ENCODE peak calls at places on chromosome 21, in four cellular contexts. B is AG10803, L is HL-60, U is fibroblast of lung. K is an unnamed sample.
A peak's percentile ranks its signal among the peaks of the same experiment; 100 is the strongest.

GRCh38 chr21:42829954-42830353 is 49.4 kb downstream of the WDR4 start:
- DNase-seq in B (no peak), L (no peak), U (no peak), K (no peak)

GRCh38 chr21:31276663-31277062 is 67.4 kb downstream of the TIAM1 start:
- DNase-seq in B (no peak), L (no peak), U (no peak), K (no peak)

GRCh38 chr21:15058718-15059316 is 6.0 kb downstream of the NRIP1 start:
- DNase-seq in B (peak; percentile 50), L (no peak), U (peak; percentile 49), K (no peak)

GRCh38 chr21:42652527-42653491 is 612 bp upstream of the PDE9A start:
- DNase-seq in B (peak; percentile 4), L (no peak), U (peak; percentile 39), K (no peak)

GRCh38 chr21:31557421-31557955 is 102.0 kb upstream of the SOD1 start:
- DNase-seq in B (no peak), L (no peak), U (no peak), K (no peak)

GRCh38 chr21:32770514-32771133 is 931 bp downstream of the PAXBP1 start:
- DNase-seq in B (peak; percentile 17), L (no peak), U (no peak), K (no peak)

GRCh38 chr21:46439906-46440305 is 18.8 kb upstream of the DIP2A start:
- DNase-seq in B (no peak), L (no peak), U (no peak), K (no peak)

GRCh38 chr21:25400427-25400826 is 206.9 kb downstream of the MRPL39 start:
- DNase-seq in B (no peak), L (no peak), U (no peak), K (no peak)

DNA sequence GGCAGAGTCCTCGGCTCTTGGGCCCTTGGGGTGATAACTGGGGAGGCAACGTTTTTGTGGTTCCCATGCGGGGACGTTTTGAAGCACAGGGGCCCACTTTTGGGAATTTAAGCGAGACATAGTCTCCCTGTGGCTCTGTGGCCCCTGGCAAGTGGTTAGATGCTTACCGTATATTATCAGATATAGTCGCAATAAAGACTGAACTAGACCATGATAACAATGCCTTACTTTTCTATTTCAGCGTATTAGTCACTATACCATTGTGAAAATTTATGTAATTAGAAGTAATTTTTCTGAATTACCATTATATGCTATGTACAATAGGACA is 538 bp upstream of the RCAN1 start:
- DNase-seq in B (no peak), L (no peak), U (no peak), K (no peak)
- H3K4me3 ChIP-seq in B (peak overlapping the region; percentile 68), L (peak overlapping the region; percentile 77), U (peak overlapping the region; percentile 72), K (peak overlapping the region; percentile 67)

DNA sequence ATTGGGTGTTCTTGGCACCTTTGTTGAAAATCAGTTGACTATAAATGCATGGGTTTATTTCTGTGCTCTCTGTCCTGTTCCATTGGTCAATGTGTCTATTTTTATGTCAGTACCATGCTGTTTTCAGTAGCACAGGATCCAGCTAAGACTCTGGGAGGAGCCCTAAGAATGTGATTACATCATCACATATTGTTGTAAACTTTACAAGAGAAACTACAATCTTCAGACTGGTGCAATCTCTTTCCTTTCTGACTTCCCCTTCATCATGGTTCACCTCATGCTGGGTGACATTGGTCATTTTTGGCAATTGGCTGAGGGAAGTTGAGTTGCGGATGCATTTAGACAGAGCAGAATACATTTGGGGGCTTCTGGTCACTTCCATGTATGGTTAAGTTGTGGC is 88.4 kb downstream of the C21orf91 start:
- DNase-seq in B (peak; percentile 3), L (peak; percentile 52), U (no peak), K (no peak)
- H3K4me3 ChIP-seq in B (no peak overlapping the region), L (no peak overlapping the region), U (no peak overlapping the region), K (no peak overlapping the region)

GRCh38 chr21:44285547-44285992 is at the start of gene AIRE:
- DNase-seq in B (peak; percentile 19), L (no peak), U (no peak), K (no peak)
- H3K4me3 ChIP-seq in B (no peak within 1 kb of the TSS), L (no peak within 1 kb of the TSS), U (no peak within 1 kb of the TSS), K (peak within 1 kb of the TSS; percentile 27)

DNA sequence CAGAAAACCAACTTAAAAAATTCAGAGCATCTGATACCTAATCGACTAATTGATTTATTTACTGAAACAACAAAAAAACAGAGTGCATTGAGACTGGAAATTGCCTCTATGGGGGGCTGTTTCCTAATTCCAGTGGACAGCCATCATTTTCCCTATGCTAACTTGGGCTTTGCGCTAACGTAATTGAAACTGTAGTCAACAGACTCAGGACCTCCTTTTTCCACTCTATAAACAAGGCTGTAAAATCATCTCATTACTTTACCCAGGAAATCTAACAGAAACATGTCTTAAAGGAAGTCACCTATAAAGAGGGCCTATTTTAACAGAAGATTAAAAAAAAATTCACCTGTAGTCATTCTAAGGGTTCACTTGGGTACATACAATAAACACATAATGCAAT is 2.1 kb downstream of the ERG start:
- DNase-seq in B (no peak), L (no peak), U (no peak), K (no peak)
- H3K4me3 ChIP-seq in B (no peak overlapping the region), L (no peak overlapping the region), U (no peak overlapping the region), K (no peak overlapping the region)

DNA sequence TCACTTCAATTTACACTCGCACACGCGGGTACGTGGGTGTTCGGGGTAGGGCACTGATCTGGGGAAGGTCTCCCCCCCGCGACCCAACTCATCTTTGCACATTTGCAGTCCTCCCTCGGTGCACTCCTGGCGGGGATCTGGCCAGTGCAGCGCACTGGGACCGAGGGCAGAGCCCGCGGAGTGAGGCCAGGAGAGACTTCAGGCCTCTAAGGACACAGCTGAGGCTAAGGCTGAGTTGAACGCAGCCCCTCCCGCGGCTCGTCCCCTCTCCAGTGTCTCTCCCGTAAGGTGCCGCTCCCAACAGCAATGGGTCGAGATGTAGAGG is 939 bp upstream of the NCAM2 start:
- DNase-seq in B (no peak), L (no peak), U (peak; percentile 5), K (no peak)
- H3K4me3 ChIP-seq in B (peak overlapping the region; percentile 59), L (peak overlapping the region; percentile 80), U (peak overlapping the region; percentile 59), K (peak overlapping the region; percentile 77)

GRCh38 chr21:16309250-16309971 is 579.6 kb downstream of the USP25 start:
- DNase-seq in B (no peak), L (no peak), U (no peak), K (no peak)
- H3K4me3 ChIP-seq in B (no peak overlapping the region), L (no peak overlapping the region), U (no peak overlapping the region), K (peak overlapping the region; percentile 14)

GRCh38 chr21:33976980-33977720 is 61.5 kb upstream of the ATP5PO start:
- DNase-seq in B (no peak), L (no peak), U (peak; percentile 33), K (no peak)
- H3K4me3 ChIP-seq in B (no peak overlapping the region), L (no peak overlapping the region), U (no peak overlapping the region), K (no peak overlapping the region)

GRCh38 chr21:29277442-29277841 is 21.3 kb upstream of the BACH1 start:
- DNase-seq in B (no peak), L (no peak), U (no peak), K (no peak)
- H3K4me3 ChIP-seq in B (no peak overlapping the region), L (no peak overlapping the region), U (no peak overlapping the region), K (no peak overlapping the region)